ENCODE peak calls at places on chromosomes 5 and 9, in four cellular contexts. O is stomach, G is left lung, E is HepG2. T is an unnamed sample.

GRCh38 chr5:180098991-180099732 is 27.6 kb upstream of the RNF130 start:
- DNase-seq in E (no peak), O (no peak), G (no peak), T (peak; percentile 52)

GRCh38 chr5:73565969-73566547 is 515 bp downstream of the UTP15 start:
- DNase-seq in E (no peak), O (no peak), G (no peak), T (no peak)

GRCh38 chr9:137953683-137954438 is 76.3 kb downstream of the CACNA1B start:
- DNase-seq in G (no peak), O (no peak), E (no peak), T (no peak)

GRCh38 chr5:164324239-164324638 is 818.8 kb downstream of the MAT2B start:
- DNase-seq in E (no peak), O (no peak), G (no peak), T (no peak)

GRCh38 chr9:120289990-120290925 is 289.7 kb downstream of the CDK5RAP2 start:
- DNase-seq in O (no peak), G (no peak), E (no peak), T (no peak)

GRCh38 chr5:73776405-73776804 is 150.4 kb downstream of the ARHGEF28 start:
- DNase-seq in E (no peak), G (no peak), O (no peak), T (no peak)

GRCh38 chr9:126468141-126468825 is 141.7 kb downstream of the MVB12B start:
- DNase-seq in E (no peak), G (no peak), O (no peak), T (no peak)

GRCh38 chr5:175680020-175680419 is 22.1 kb downstream of the HRH2 start:
- DNase-seq in O (no peak), E (no peak), G (no peak), T (no peak)

GRCh38 chr5:9251379-9251980 is 294.4 kb downstream of the SEMA5A start:
- DNase-seq in E (no peak), O (no peak), G (no peak), T (no peak)

GRCh38 chr5:57539281-57539701 is 56.7 kb upstream of the ACTBL2 start:
- DNase-seq in E (no peak), O (no peak), G (no peak), T (no peak)

GRCh38 chr5:34667705-34668104 is 11.6 kb downstream of the RAI14 start:
- DNase-seq in E (no peak), O (no peak), G (no peak), T (no peak)

GRCh38 chr9:109231593-109231992 is 64.5 kb upstream of the FRRS1L start:
- DNase-seq in G (no peak), E (no peak), O (no peak), T (no peak)

GRCh38 chr5:139856694-139857093 is 61.1 kb downstream of the PSD2 start:
- DNase-seq in G (no peak), O (no peak), E (no peak), T (peak; percentile 29)

GRCh38 chr9:112097712-112098688 is 77.1 kb downstream of the SUSD1 start:
- DNase-seq in G (peak; percentile 56), E (peak; percentile 33), O (peak; percentile 66), T (no peak)

GRCh38 chr9:93648836-93649235 is 72.5 kb downstream of the PHF2 start:
- DNase-seq in E (no peak), G (no peak), O (peak; percentile 17), T (no peak)

GRCh38 chr9:105046907-105047651 is 119.1 kb upstream of the ABCA1 start:
- DNase-seq in E (no peak), O (no peak), G (no peak), T (no peak)

GRCh38 chr5:180640765-180641565 is 8.4 kb downstream of the FLT4 start:
- DNase-seq in O (peak; percentile 22), G (peak; percentile 29), E (no peak), T (peak; percentile 66)

GRCh38 chr5:43049216-43049615 is 9.1 kb upstream of the ANXA2R start:
- DNase-seq in E (no peak), O (no peak), G (no peak), T (no peak)

GRCh38 chr9:136093331-136093986 is 1.6 kb downstream of the NACC2 start:
- DNase-seq in E (no peak), O (peak; percentile 54), G (no peak), T (peak; percentile 88)

GRCh38 chr9:79233542-79233941 is 338.2 kb upstream of the TLE4 start:
- DNase-seq in E (peak; percentile 33), O (no peak), G (no peak), T (no peak)

GRCh38 chr9:6566409-6567139 is 79.0 kb downstream of the GLDC start:
- DNase-seq in O (no peak), G (peak; percentile 36), E (no peak), T (no peak)
- H3K4me3 ChIP-seq in O (no peak overlapping the region), G (no peak overlapping the region), E (no peak overlapping the region), T (no peak overlapping the region)

DNA sequence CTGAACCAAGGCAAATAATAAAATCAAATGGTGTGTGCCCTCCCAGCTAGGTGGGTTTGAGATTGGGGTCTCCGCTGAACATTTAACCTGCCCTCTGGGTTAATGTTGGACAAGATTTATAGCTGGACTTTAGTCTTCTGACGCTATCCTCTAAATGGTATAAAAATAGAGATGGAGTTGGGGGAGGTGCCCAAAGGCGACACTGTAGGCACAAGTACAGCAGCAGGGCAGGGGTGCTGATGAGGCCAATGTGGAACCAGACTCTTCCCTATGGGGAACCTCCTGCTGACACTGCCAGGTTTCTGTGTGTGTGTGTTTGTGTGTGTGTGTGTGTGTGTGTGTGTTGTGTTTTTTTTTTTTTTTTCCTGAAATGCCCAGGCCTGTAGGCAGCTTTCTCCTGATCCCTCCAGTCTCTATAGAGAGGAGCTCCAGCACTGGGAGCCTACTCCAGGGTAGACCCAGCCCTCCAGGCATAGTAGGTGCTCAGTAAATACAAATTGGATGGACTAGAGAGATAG is 37.9 kb downstream of the PCDH1 start:
- DNase-seq in G (no peak), E (no peak), O (no peak), T (peak; percentile 28)
- H3K4me1 ChIP-seq in G (peaks cover 8% of the 10 kb centered on the region), E (peaks cover 22% of the 10 kb centered on the region), O (peaks cover 46% of the 10 kb centered on the region), T (peaks cover 68% of the 10 kb centered on the region)

GRCh38 chr5:132424167-132424935 is 54.8 kb downstream of the SLC22A5 start:
- DNase-seq in O (no peak), E (no peak), G (no peak), T (no peak)
- H3K4me3 ChIP-seq in O (no peak overlapping the region), E (no peak overlapping the region), G (peak overlapping the region; percentile 30), T (no peak overlapping the region)

GRCh38 chr5:39760385-39761198 is 335.8 kb upstream of the DAB2 start:
- DNase-seq in G (no peak), E (no peak), O (no peak), T (no peak)
- H3K4me1 ChIP-seq in G (no peaks in the 10 kb centered on the region), E (no peaks in the 10 kb centered on the region), O (no peaks in the 10 kb centered on the region), T (no peaks in the 10 kb centered on the region)

DNA sequence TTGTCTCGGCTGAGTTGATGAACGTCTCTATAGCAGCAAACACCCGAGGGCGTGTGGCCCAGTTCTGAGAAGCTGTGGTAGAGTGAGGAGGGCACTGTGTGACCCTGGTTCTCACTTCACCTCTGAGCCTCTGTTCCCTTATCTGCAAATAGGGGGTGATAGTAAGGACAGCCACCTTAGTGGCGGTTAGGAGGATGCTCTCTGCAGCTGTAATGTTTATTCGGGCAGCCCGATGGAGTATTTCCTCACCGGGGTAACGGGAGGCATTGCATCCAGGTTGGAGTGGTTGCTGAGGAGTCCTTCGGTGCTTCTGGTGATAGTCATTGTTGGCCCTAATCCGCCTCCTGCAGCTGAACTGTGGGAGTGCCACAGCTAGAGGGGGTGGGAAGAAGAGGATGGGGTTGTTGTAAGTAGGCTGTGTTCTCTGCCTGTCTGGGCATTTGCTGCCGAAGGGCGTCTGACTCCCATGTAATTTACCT is 13.9 kb downstream of the PRRC2B start:
- DNase-seq in O (no peak), E (peak; percentile 44), G (peak; percentile 57), T (no peak)
- H3K4me3 ChIP-seq in O (peak overlapping the region; percentile 19), E (no peak overlapping the region), G (no peak overlapping the region), T (no peak overlapping the region)

T was measured in kidney.